ENCODE peak calls at places on chromosomes 12 and 14, in four cellular contexts. One of them, this sample, is unnamed.

GRCh38 chr12:84069079-84069661 is 843.4 kb downstream of the SLC6A15 start:
- DNase-seq in CD8-positive, alpha-beta T cell: no peak
- DNase-seq in OCI-LY7: no peak
- DNase-seq in endothelial cell of umbilical vein: no peak
- DNase-seq in this sample: no peak

GRCh38 chr12:95774311-95775045 is 16.1 kb downstream of the NTN4 start:
- DNase-seq in CD8-positive, alpha-beta T cell: no peak
- DNase-seq in endothelial cell of umbilical vein: no peak
- DNase-seq in OCI-LY7: no peak
- DNase-seq in this sample: no peak

GRCh38 chr12:50690923-50691322 is 73.0 kb upstream of the ATF1 start:
- DNase-seq in endothelial cell of umbilical vein: no peak
- DNase-seq in OCI-LY7: no peak
- DNase-seq in CD8-positive, alpha-beta T cell: no peak
- DNase-seq in this sample: no peak

GRCh38 chr12:66733839-66734238 is 55.0 kb upstream of the GRIP1 start:
- DNase-seq in endothelial cell of umbilical vein: no peak
- DNase-seq in OCI-LY7: no peak
- DNase-seq in CD8-positive, alpha-beta T cell: no peak
- DNase-seq in this sample: no peak

GRCh38 chr14:88834883-88835431 is 10.5 kb downstream of the TTC8 start:
- DNase-seq in OCI-LY7: no peak
- DNase-seq in endothelial cell of umbilical vein: peak
- DNase-seq in CD8-positive, alpha-beta T cell: no peak
- DNase-seq in this sample: no peak

GRCh38 chr14:68181395-68182326 is 362.1 kb downstream of the RAD51B start:
- DNase-seq in endothelial cell of umbilical vein: peak
- DNase-seq in OCI-LY7: no peak
- DNase-seq in CD8-positive, alpha-beta T cell: no peak
- DNase-seq in this sample: no peak

GRCh38 chr12:128077211-128077916 is 189.6 kb upstream of the TMEM132C start:
- DNase-seq in CD8-positive, alpha-beta T cell: no peak
- DNase-seq in endothelial cell of umbilical vein: no peak
- DNase-seq in OCI-LY7: no peak
- DNase-seq in this sample: no peak

GRCh38 chr12:122123051-122123760 is 44.6 kb downstream of the MLXIP start:
- DNase-seq in OCI-LY7: peak
- DNase-seq in CD8-positive, alpha-beta T cell: peak
- DNase-seq in endothelial cell of umbilical vein: peak
- DNase-seq in this sample: peak

GRCh38 chr12:89351489-89352241 is 636 bp downstream of the DUSP6 start:
- DNase-seq in CD8-positive, alpha-beta T cell: no peak
- DNase-seq in endothelial cell of umbilical vein: no peak
- DNase-seq in OCI-LY7: peak
- DNase-seq in this sample: peak

GRCh38 chr14:53663709-53664108 is 292.9 kb downstream of the BMP4 start:
- DNase-seq in OCI-LY7: no peak
- DNase-seq in endothelial cell of umbilical vein: peak
- DNase-seq in CD8-positive, alpha-beta T cell: no peak
- DNase-seq in this sample: no peak
- TF ChIP-seq CTCF in OCI-LY7: no peak
- TF ChIP-seq CTCF in endothelial cell of umbilical vein: peak
- TF ChIP-seq CTCF in CD8-positive, alpha-beta T cell: no peak
- TF ChIP-seq CTCF in this sample: no peak

DNA sequence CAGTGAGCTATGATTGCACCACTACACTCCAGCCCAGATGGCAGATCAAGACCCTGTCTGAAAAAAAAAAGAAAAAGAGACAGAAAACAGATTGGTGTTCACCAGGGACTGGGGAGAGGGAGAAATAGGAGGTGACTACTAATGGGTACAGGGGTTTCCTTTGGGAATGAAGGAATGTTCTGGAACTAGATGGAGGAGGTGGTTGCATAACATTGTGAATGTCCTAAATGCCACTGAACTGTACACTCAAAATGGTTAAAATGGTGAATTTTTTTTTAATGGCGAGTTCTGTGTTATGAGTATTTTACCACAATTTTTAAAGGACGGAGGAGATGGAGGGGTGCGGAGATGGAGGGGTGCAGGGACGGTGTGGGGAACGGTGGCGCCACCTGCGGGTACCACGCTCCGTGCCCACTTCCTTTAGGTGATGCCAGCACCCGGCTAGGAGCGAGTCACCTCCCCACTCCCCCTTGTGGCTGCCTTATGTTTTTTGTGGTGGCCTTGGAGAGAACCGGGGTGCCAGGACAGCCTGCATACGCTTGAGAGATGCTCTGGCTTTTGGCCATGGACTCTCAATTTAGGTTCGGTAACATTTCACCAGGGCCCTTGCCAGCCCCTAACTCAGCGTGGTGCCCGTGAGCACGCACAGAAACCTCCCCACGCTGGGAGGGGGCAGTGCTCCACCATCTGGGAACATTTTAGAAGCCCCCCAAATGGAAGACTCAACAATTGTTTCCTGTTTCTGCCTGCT is 16.1 kb downstream of the UBC start:
- DNase-seq in OCI-LY7: peak
- DNase-seq in CD8-positive, alpha-beta T cell: peak
- DNase-seq in endothelial cell of umbilical vein: peak
- DNase-seq in this sample: no peak
- TF ChIP-seq CTCF in OCI-LY7: peak
- TF ChIP-seq CTCF in CD8-positive, alpha-beta T cell: peak
- TF ChIP-seq CTCF in endothelial cell of umbilical vein: peak
- TF ChIP-seq CTCF in this sample: peak

DNA sequence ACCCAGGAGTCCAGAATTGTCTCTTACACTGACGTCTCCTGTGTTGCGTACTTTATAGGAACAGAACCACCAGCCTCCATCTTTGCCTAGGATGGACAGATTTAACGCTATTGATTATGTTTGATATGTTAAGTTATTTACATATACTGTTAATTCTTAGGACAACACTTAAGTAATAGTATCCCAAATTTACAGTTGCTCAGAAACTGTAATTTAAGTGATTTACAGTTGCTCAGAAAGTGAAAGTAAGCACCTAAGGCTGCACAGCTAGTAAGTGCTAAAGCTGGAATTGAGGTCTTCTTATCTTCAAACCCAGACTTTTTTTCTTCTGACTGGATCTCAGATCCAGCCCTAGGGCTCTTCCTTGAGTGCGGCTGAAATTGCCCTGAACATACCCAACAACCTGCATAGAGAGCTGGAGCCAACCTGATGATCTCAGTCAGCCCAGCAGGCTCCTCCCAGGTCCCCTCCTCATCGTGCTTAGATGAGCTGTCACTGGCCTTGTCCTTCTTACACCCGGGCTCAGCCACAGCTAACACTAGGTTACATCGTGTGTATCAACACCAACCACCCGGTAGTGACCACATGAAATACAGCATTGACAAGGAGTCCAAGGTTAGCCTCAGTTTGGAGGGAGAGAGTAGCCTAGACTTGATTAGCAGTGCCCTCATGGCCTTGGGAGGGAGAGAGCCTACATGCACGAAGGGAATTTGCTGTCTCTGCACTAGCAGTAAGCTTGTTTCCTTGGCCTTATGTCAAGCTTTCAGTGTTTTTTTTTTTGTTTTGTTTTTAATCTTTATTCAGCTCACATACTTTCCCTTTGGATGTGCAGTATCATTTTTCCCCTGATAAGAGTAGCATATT is 111.1 kb upstream of the ARHGAP5 start:
- DNase-seq in endothelial cell of umbilical vein: no peak
- DNase-seq in OCI-LY7: no peak
- DNase-seq in CD8-positive, alpha-beta T cell: no peak
- DNase-seq in this sample: no peak
- TF ChIP-seq CTCF in endothelial cell of umbilical vein: no peak
- TF ChIP-seq CTCF in OCI-LY7: no peak
- TF ChIP-seq CTCF in CD8-positive, alpha-beta T cell: no peak
- TF ChIP-seq CTCF in this sample: no peak

GRCh38 chr12:130013771-130014484 is 110.1 kb upstream of the TMEM132D start:
- DNase-seq in endothelial cell of umbilical vein: no peak
- DNase-seq in OCI-LY7: peak
- DNase-seq in CD8-positive, alpha-beta T cell: no peak
- DNase-seq in this sample: peak
- TF ChIP-seq CTCF in endothelial cell of umbilical vein: peak
- TF ChIP-seq CTCF in OCI-LY7: peak
- TF ChIP-seq CTCF in CD8-positive, alpha-beta T cell: no peak
- TF ChIP-seq CTCF in this sample: peak

GRCh38 chr12:48176417-48176751 is 7.1 kb upstream of the CCDC184 start:
- DNase-seq in OCI-LY7: no peak
- DNase-seq in endothelial cell of umbilical vein: no peak
- DNase-seq in CD8-positive, alpha-beta T cell: no peak
- DNase-seq in this sample: no peak
- TF ChIP-seq CTCF in OCI-LY7: no peak
- TF ChIP-seq CTCF in endothelial cell of umbilical vein: no peak
- TF ChIP-seq CTCF in CD8-positive, alpha-beta T cell: no peak
- TF ChIP-seq CTCF in this sample: no peak

DNA sequence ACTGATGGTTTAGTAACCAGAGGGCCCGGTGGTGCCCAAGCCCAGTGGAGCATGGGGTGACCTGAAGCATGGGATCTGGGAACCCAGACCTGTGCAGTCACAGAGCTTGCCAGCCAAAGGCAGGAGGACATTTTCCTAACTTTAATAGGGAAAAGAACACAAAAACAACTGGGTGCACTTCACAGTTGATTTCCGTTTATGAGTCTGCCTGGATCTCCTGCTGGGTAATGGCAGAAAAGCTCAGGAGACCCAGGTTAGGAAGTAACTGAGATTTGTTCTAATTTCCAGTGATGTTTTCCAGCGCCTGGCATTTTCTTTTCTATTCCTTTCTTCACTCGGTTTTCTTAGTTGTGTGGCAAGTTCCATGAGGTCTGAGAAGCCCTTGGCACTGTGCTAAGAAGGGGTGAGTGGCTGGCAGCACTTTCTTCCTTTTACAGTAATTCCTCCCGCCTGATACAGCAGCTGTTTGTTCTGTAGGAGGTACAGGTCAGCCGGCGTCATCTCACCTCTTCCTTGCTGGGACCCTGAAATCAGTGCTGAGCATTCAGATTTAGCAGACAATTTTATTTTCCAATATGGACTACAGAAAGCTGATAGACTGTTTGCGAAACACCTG is 5.1 kb downstream of the CACNA1C start:
- DNase-seq in CD8-positive, alpha-beta T cell: no peak
- DNase-seq in OCI-LY7: no peak
- DNase-seq in endothelial cell of umbilical vein: no peak
- DNase-seq in this sample: no peak
- TF ChIP-seq CTCF in CD8-positive, alpha-beta T cell: no peak
- TF ChIP-seq CTCF in OCI-LY7: no peak
- TF ChIP-seq CTCF in endothelial cell of umbilical vein: no peak
- TF ChIP-seq CTCF in this sample: no peak

This sample was measured in mesothelial cell of epicardium.